ENCODE peak calls at places on chromosomes 12 and 14, in five cellular contexts. G is astrocyte, D is gastrocnemius medialis, C is cardiac muscle cell, F is left ventricle myocardium inferior. W is an unnamed sample.
A peak's percentile ranks its signal among the peaks of the same experiment; 100 is the strongest.

GRCh38 chr14:54011001-54011400 is 54.4 kb upstream of the BMP4 start:
- DNase-seq in C (no peak), G (peak; percentile 4), F (no peak), D (no peak), W (no peak)

GRCh38 chr14:67704484-67705089 is 2.9 kb downstream of the RDH12 start:
- DNase-seq in C (peak; percentile 74), F (no peak), D (no peak), G (peak; percentile 12), W (no peak)

GRCh38 chr12:53336137-53336785 is at the start of gene SP7:
- DNase-seq in G (no peak), C (no peak), D (no peak), F (no peak), W (no peak)

GRCh38 chr14:59118171-59118570 is 70.3 kb upstream of the DAAM1 start:
- DNase-seq in D (no peak), F (no peak), G (no peak), C (no peak), W (no peak)

GRCh38 chr14:94547726-94548125 is 13.5 kb upstream of the SERPINA4 start:
- DNase-seq in D (no peak), C (no peak), G (no peak), F (no peak), W (no peak)

GRCh38 chr14:55077691-55078151 is 26.3 kb downstream of the MAPK1IP1L start:
- DNase-seq in G (peak; percentile 60), C (peak; percentile 60), D (no peak), F (no peak), W (no peak)

GRCh38 chr14:28952161-28952560 is 185.6 kb downstream of the FOXG1 start:
- DNase-seq in D (no peak), C (no peak), G (no peak), F (no peak), W (no peak)

GRCh38 chr12:88572785-88573565 is 7.3 kb downstream of the KITLG start:
- DNase-seq in G (no peak), D (no peak), C (no peak), F (no peak), W (no peak)

GRCh38 chr12:92735131-92735721 is 32.4 kb downstream of the PLEKHG7 start:
- DNase-seq in C (peak; percentile 96), D (no peak), G (peak; percentile 95), F (no peak), W (no peak)

GRCh38 chr14:91506226-91506625 is 3.9 kb downstream of the PPP4R3A start:
- DNase-seq in D (no peak), G (no peak), C (no peak), F (no peak), W (no peak)

GRCh38 chr14:30655658-30656057 is 33.5 kb downstream of the SCFD1 start:
- DNase-seq in F (no peak), C (no peak), D (no peak), G (no peak), W (no peak)

GRCh38 chr14:74302160-74302628 is 540 bp downstream of the ABCD4 start:
- DNase-seq in G (peak; percentile 52), F (no peak), D (no peak), C (peak; percentile 62), W (no peak)

GRCh38 chr12:89357297-89357730 is 5.0 kb upstream of the DUSP6 start:
- DNase-seq in F (no peak), C (no peak), G (no peak), D (no peak), W (no peak)

GRCh38 chr12:51620448-51620847 is 29.4 kb downstream of the SCN8A start:
- DNase-seq in C (peak; percentile 34), D (no peak), F (no peak), G (peak; percentile 63), W (no peak)

GRCh38 chr12:74685385-74685784 is 147.8 kb downstream of the ATXN7L3B start:
- DNase-seq in G (no peak), D (no peak), C (no peak), F (no peak), W (no peak)

GRCh38 chr12:83954939-83955601 is 957.5 kb downstream of the SLC6A15 start:
- DNase-seq in C (peak; percentile 10), G (no peak), F (no peak), D (no peak), W (no peak)

GRCh38 chr14:59427653-59428578 is 37.3 kb downstream of the GPR135 start:
- DNase-seq in C (peak; percentile 69), G (peak; percentile 39), D (peak; percentile 44), F (peak; percentile 72), W (no peak)

GRCh38 chr12:6444704-6445688 is at the start of gene CD27:
- DNase-seq in G (no peak), D (no peak), C (no peak), F (no peak), W (no peak)

GRCh38 chr12:26939192-26939832 is 1.0 kb downstream of the FGFR1OP2 start:
- DNase-seq in D (no peak), G (no peak), C (no peak), F (no peak), W (no peak)

GRCh38 chr12:1094714-1095113 is 103.7 kb downstream of the ERC1 start:
- DNase-seq in G (no peak), C (no peak), F (no peak), D (no peak), W (no peak)

GRCh38 chr12:7555752-7556151 is 52.2 kb upstream of the CD163 start:
- DNase-seq in D (no peak), G (peak; percentile 4), F (no peak), C (peak; percentile 19), W (no peak)

GRCh38 chr12:109727039-109727723 is 13.6 kb downstream of the FAM222A start:
- DNase-seq in C (no peak), D (no peak), G (no peak), F (peak; percentile 25), W (no peak)

GRCh38 chr12:42716521-42716920 is 127.0 kb upstream of the PRICKLE1 start:
- DNase-seq in F (no peak), G (peak; percentile 76), C (peak; percentile 61), D (peak; percentile 23), W (no peak)

GRCh38 chr12:26276709-26277108 is 81.3 kb downstream of the SSPN start:
- DNase-seq in F (no peak), C (no peak), G (peak; percentile 42), D (no peak), W (peak; percentile 67)

GRCh38 chr14:64801800-64802199 is 77.9 kb downstream of the SPTB start:
- DNase-seq in C (peak; percentile 12), G (no peak), F (no peak), D (no peak), W (no peak)

GRCh38 chr12:119661882-119662281 is 6.1 kb upstream of the PRKAB1 start:
- DNase-seq in D (no peak), C (no peak), G (no peak), F (no peak), W (no peak)

GRCh38 chr12:100329800-100330199 is 27.1 kb upstream of the SLC17A8 start:
- DNase-seq in D (no peak), F (no peak), C (no peak), G (no peak), W (no peak)

GRCh38 chr14:30921305-30921704 is 46.9 kb downstream of the COCH start:
- DNase-seq in C (peak; percentile 53), G (no peak), F (no peak), D (no peak), W (no peak)

GRCh38 chr12:49366652-49367380 is 446 bp upstream of the SPATS2 start:
- DNase-seq in D (peak; percentile 80), G (peak; percentile 88), C (peak; percentile 98), F (peak; percentile 91), W (no peak)

GRCh38 chr12:127077262-127078045 is 1189.5 kb upstream of the TMEM132C start:
- DNase-seq in D (no peak), C (no peak), G (no peak), F (no peak), W (no peak)
- H3K4me1 ChIP-seq in D (no peaks in the 10 kb centered on the region), C (no peaks in the 10 kb centered on the region), G (no peaks in the 10 kb centered on the region), F (peaks cover 5% of the 10 kb centered on the region), W (no peaks in the 10 kb centered on the region)

DNA sequence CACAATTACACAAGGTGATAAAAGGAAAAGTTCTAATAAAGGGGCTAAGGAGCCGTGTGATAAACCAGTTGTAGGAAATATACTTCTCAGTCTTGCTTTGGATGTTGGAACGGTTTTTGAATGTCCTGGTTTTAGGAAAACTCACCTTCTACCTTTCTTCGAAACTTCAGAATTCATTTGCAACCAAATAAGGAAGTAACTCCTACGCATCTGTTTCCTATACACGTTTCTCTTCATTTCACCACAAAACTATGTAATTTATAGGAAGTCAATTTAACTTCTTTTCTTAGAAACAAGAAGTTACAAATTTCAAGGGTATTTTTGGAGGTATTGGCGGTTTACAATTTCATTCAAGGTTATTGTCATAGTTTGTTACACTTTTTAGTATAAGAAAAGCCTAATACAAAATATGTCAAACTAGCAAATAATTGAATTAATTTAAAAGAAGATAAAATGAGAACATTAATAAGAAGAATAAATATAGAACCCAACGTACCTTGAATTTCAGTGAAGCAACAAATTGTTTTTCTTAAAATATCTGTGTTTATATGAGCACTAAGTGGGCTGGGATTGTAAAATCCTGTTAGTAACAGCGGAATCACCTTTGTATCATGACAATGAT is 33.2 kb upstream of the CD69 start:
- DNase-seq in F (no peak), C (no peak), G (no peak), D (no peak), W (no peak)
- H3K4me1 ChIP-seq in F (no peaks in the 10 kb centered on the region), C (no peaks in the 10 kb centered on the region), G (peaks cover 12% of the 10 kb centered on the region), D (no peaks in the 10 kb centered on the region), W (no peaks in the 10 kb centered on the region)

DNA sequence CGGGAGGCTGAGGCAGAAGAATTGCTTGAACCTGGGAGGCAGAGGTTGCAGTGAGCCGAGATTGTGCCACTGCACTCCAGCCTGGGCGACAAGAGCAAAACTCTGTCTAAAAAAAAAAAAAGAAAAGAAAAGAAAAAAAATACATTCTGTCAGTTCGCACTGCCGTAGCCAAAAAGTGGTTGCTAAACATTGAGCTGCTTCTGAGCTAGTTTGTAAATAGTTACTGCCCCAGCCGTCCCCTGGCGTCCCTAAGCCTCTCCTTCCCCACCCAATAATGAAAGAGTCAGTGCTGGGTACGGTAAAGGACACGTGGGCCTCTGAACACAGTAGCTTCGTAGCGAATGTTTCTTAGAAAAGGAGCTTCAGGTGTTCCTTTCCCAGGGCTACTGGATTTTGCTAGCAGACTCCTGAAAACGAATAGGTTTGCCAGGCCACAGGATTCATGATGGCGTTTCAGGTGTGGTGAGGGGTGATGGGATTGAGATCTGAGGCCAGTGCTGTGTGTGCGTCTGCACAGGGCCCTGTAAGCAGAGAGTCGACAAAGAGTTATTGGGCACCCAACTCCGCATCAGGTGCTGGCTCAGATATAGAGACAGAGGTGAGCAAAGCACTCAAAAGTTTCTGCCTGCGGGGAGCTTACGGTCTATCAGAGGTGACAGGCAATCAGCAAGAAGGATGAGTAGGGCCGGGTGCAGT is 94.1 kb downstream of the LGMN start:
- DNase-seq in C (no peak), G (no peak), D (no peak), F (no peak), W (no peak)
- H3K4me1 ChIP-seq in C (no peaks in the 10 kb centered on the region), G (no peaks in the 10 kb centered on the region), D (peaks cover 5% of the 10 kb centered on the region), F (peaks cover 32% of the 10 kb centered on the region), W (peaks cover 46% of the 10 kb centered on the region)

GRCh38 chr12:4956968-4957367 is 47.3 kb downstream of the KCNA1 start:
- DNase-seq in F (no peak), C (no peak), D (no peak), G (no peak), W (no peak)
- H3K4me1 ChIP-seq in F (no peaks in the 10 kb centered on the region), C (peaks cover 18% of the 10 kb centered on the region), D (no peaks in the 10 kb centered on the region), G (peaks cover 27% of the 10 kb centered on the region), W (no peaks in the 10 kb centered on the region)